ENCODE peak calls at places on chromosomes 13 and 19, in seven cellular contexts. D is brain microvascular endothelial cell, K is RWPE2, N is thoracic aorta, M is endothelial cell of umbilical vein, H is PC-9, Y is upper lobe of right lung. V is an unnamed sample. For H3K36me3 and H3K27me3, the result is how much of the 10 kb centered on the place peaks cover.

GRCh38 chr19:17873661-17874422 is 2.1 kb downstream of the SLC5A5 start:
- DNase-seq in Y (peak), M (no peak), D (no peak), K (no peak), H (peak), N (no peak), V (peak)

GRCh38 chr19:55654833-55655647 is at the start of gene U2AF2:
- DNase-seq in M (peak), Y (peak), K (peak), N (peak), H (peak), D (peak), V (peak)

GRCh38 chr13:110916671-110917142 is 1.8 kb upstream of the ANKRD10 start:
- DNase-seq in N (no peak), K (no peak), H (no peak), D (peak), M (no peak), Y (no peak), V (no peak)

GRCh38 chr19:14672043-14672872 is 2.4 kb downstream of the ADGRE3 start:
- DNase-seq in M (no peak), Y (no peak), N (no peak), K (no peak), H (no peak), D (no peak), V (no peak)

GRCh38 chr19:15701757-15702589 is 25.9 kb upstream of the OR10H2 start:
- DNase-seq in Y (no peak), D (no peak), N (no peak), H (peak), M (no peak), K (no peak), V (peak)

GRCh38 chr13:50735071-50735470 is 108.4 kb downstream of the DLEU7 start:
- DNase-seq in D (no peak), H (no peak), N (no peak), M (no peak), K (no peak), Y (no peak), V (no peak)

GRCh38 chr19:45607071-45608029 is 5.3 kb upstream of the GPR4 start:
- DNase-seq in N (no peak), H (peak), M (peak), Y (peak), D (peak), K (no peak), V (peak)

GRCh38 chr13:22081430-22081829 is 410.6 kb downstream of the FGF9 start:
- DNase-seq in N (no peak), D (no peak), H (no peak), K (no peak), Y (no peak), M (no peak), V (no peak)

GRCh38 chr13:81171065-81171647 is 830.2 kb upstream of the SPRY2 start:
- DNase-seq in D (no peak), Y (no peak), H (no peak), K (no peak), M (peak), N (no peak), V (no peak)

GRCh38 chr19:28012361-28012760 is 1200.6 kb downstream of the UQCRFS1 start:
- DNase-seq in K (no peak), N (no peak), D (no peak), M (no peak), Y (no peak), H (no peak), V (no peak)

GRCh38 chr13:23631676-23632622 is 61.7 kb downstream of the TNFRSF19 start:
- DNase-seq in Y (no peak), N (no peak), M (no peak), H (no peak), K (no peak), D (no peak), V (no peak)

GRCh38 chr13:44231786-44232516 is 141.7 kb upstream of the SERP2 start:
- DNase-seq in Y (peak), K (peak), N (no peak), D (peak), M (peak), H (peak), V (peak)

GRCh38 chr13:76677047-76677446 is 209.2 kb downstream of the KCTD12 start:
- DNase-seq in N (no peak), M (peak), Y (no peak), K (no peak), D (peak), H (no peak), V (peak)

GRCh38 chr13:112443191-112444000 is 67.2 kb downstream of the SPACA7 start:
- DNase-seq in M (no peak), Y (no peak), D (no peak), N (no peak), H (no peak), K (no peak), V (peak)

GRCh38 chr13:73938375-73939070 is 195.7 kb downstream of the KLF12 start:
- DNase-seq in M (peak), D (peak), N (no peak), H (peak), K (no peak), Y (no peak), V (no peak)

GRCh38 chr19:42455621-42456081 is 12.9 kb upstream of the CXCL17 start:
- DNase-seq in M (no peak), H (peak), Y (no peak), K (peak), D (no peak), N (no peak), V (peak)

GRCh38 chr13:112103971-112104872 is 37.3 kb downstream of the SOX1 start:
- DNase-seq in N (no peak), M (no peak), Y (no peak), K (no peak), D (no peak), H (no peak), V (no peak)

GRCh38 chr19:51803965-51804364 is 9.0 kb downstream of the FPR3 start:
- DNase-seq in Y (no peak), M (no peak), H (no peak), D (no peak), K (no peak), N (no peak), V (no peak)

GRCh38 chr19:45767410-45767880 is 1.6 kb downstream of the SIX5 start:
- DNase-seq in D (peak), M (peak), Y (peak), H (peak), N (no peak), K (no peak), V (peak)

GRCh38 chr13:18948012-18948663 is 233.5 kb downstream of the TUBA3C start:
- DNase-seq in D (no peak), N (no peak), H (no peak), M (no peak), K (no peak), Y (peak), V (no peak)

GRCh38 chr19:41864374-41864773 is 4.3 kb downstream of the RPS19 start:
- DNase-seq in M (no peak), N (no peak), Y (no peak), H (no peak), K (no peak), D (no peak), V (no peak)

GRCh38 chr13:111396457-111396856 is 76.0 kb downstream of the TEX29 start:
- DNase-seq in K (no peak), Y (no peak), H (no peak), M (no peak), N (no peak), D (no peak), V (no peak)

GRCh38 chr13:34372581-34372980 is 554.6 kb downstream of the RFC3 start:
- DNase-seq in K (no peak), D (no peak), M (no peak), Y (no peak), H (no peak), N (no peak), V (no peak)

GRCh38 chr13:33110386-33110712 is 94.1 kb downstream of the KL start:
- DNase-seq in Y (no peak), D (no peak), H (no peak), N (no peak), M (no peak), K (no peak), V (no peak)

GRCh38 chr19:1450735-1451669 is 1.1 kb downstream of the APC2 start:
- DNase-seq in Y (no peak), D (no peak), N (no peak), H (no peak), K (no peak), M (no peak), V (no peak)

GRCh38 chr13:77737583-77738200 is 40.2 kb downstream of the SLAIN1 start:
- DNase-seq in D (no peak), Y (no peak), H (no peak), M (no peak), K (no peak), N (no peak), V (no peak)

GRCh38 chr13:102609696-102610095 is 12.9 kb downstream of the TPP2 start:
- DNase-seq in H (no peak), N (no peak), K (no peak), M (no peak), D (no peak), Y (no peak), V (no peak)

GRCh38 chr13:62243146-62243545 is 827.5 kb upstream of the PCDH20 start:
- DNase-seq in D (no peak), H (no peak), Y (no peak), N (no peak), K (no peak), M (no peak), V (no peak)

GRCh38 chr13:98945863-98946605 is 31.8 kb downstream of the DOCK9 start:
- DNase-seq in M (peak), N (no peak), H (no peak), Y (no peak), K (no peak), D (no peak), V (no peak)

GRCh38 chr19:45152504-45153338 is 8.1 kb downstream of the NKPD1 start:
- DNase-seq in M (peak), D (no peak), Y (peak), K (no peak), N (no peak), H (no peak), V (peak)

GRCh38 chr19:17322854-17323253 is 11.8 kb downstream of the ANO8 start:
- DNase-seq in M (no peak), H (no peak), D (no peak), K (no peak), N (no peak), Y (no peak), V (peak)

GRCh38 chr19:12773571-12773970 is 1.8 kb downstream of the HOOK2 start:
- DNase-seq in H (peak), D (no peak), M (no peak), Y (no peak), N (no peak), K (no peak), V (no peak)

GRCh38 chr19:46791944-46792343 is 3.5 kb upstream of the SLC1A5 start:
- DNase-seq in Y (no peak), D (no peak), H (no peak), N (no peak), K (no peak), M (no peak), V (no peak)

GRCh38 chr19:53809518-53810186 is 14.5 kb downstream of the NLRP12 start:
- DNase-seq in N (no peak), K (no peak), Y (no peak), H (no peak), M (peak), D (no peak), V (no peak)

GRCh38 chr19:43984687-43985000 is 656 bp downstream of the ZNF155 start:
- DNase-seq in N (no peak), M (no peak), Y (no peak), D (no peak), H (no peak), K (no peak), V (peak)

GRCh38 chr19:2266183-2266993 is 10.2 kb upstream of the JSRP1 start:
- DNase-seq in H (no peak), Y (peak), M (peak), K (peak), N (peak), D (peak), V (peak)

GRCh38 chr19:13234518-13234917 is 84.3 kb downstream of the IER2 start:
- DNase-seq in M (no peak), D (no peak), K (no peak), Y (peak), H (no peak), N (no peak), V (peak)

GRCh38 chr13:34230271-34230670 is 412.3 kb downstream of the RFC3 start:
- DNase-seq in Y (no peak), M (no peak), D (no peak), K (no peak), H (no peak), N (no peak), V (no peak)

GRCh38 chr13:33321686-33322473 is 36.3 kb upstream of the STARD13 start:
- DNase-seq in H (no peak), D (no peak), K (no peak), N (no peak), M (no peak), Y (no peak), V (no peak)

GRCh38 chr19:4035018-4035566 is 27.6 kb downstream of the PIAS4 start:
- DNase-seq in N (no peak), M (no peak), K (no peak), Y (no peak), D (no peak), H (no peak), V (no peak)
- H3K36me3 ChIP-seq in N (under half), M (under half), K (under half), Y (under half), D (under half), H (under half), V (under half)

DNA sequence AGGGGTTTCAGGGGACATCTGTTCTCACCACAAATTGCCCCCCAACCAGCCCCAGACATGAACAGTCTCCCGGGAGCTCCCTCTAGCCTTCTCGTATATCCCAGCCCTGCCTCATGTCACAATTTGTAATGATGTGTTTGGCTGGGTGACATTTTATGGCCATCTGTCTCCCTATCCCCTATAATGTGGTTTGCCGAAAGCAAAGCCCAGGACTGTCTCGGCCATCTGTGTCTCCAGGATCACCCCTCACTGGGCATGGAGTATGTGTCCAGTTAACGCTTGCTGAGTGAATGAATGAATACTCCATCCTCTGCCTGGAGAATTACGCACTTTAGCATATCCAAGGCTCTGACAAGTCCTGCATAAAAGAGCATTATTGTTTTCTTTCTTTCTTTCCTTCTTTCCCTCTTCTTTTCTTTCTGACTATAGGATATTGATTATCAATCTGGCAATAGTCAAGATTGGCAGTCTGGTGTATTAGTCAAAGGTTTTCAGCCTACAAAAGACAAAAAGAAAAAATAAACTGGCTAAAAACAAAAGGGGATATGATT is 15.1 kb downstream of the HPN start:
- DNase-seq in D (no peak), M (no peak), K (no peak), N (no peak), H (no peak), Y (no peak), V (no peak)
- TF ChIP-seq CTCF in D (no peak), M (no peak), K (no peak), N (no peak), H (no peak), Y (no peak), V (no peak)

GRCh38 chr19:4057913-4058695 is 8.6 kb downstream of the ZBTB7A start:
- DNase-seq in D (peak), H (peak), M (peak), K (peak), Y (peak), N (peak), V (peak)

GRCh38 chr19:4059931-4060620 is 6.6 kb downstream of the ZBTB7A start:
- DNase-seq in D (no peak), K (peak), M (no peak), Y (peak), H (no peak), N (no peak), V (peak)

GRCh38 chr19:4058696-4059492 is 7.8 kb downstream of the ZBTB7A start:
- DNase-seq in Y (no peak), K (peak), N (no peak), M (no peak), H (no peak), D (no peak), V (peak)

GRCh38 chr19:4060621-4061177 is 6.0 kb downstream of the ZBTB7A start:
- DNase-seq in M (no peak), N (no peak), H (no peak), Y (no peak), D (no peak), K (no peak), V (peak)

GRCh38 chr19:4059493-4059880 is 7.2 kb downstream of the ZBTB7A start:
- DNase-seq in D (no peak), Y (no peak), H (no peak), M (no peak), K (no peak), N (no peak), V (peak)
- H3K27me3 ChIP-seq in D (under half), Y (under half), H (under half), M (under half), K (under half), N (under half), V (under half)

DNA sequence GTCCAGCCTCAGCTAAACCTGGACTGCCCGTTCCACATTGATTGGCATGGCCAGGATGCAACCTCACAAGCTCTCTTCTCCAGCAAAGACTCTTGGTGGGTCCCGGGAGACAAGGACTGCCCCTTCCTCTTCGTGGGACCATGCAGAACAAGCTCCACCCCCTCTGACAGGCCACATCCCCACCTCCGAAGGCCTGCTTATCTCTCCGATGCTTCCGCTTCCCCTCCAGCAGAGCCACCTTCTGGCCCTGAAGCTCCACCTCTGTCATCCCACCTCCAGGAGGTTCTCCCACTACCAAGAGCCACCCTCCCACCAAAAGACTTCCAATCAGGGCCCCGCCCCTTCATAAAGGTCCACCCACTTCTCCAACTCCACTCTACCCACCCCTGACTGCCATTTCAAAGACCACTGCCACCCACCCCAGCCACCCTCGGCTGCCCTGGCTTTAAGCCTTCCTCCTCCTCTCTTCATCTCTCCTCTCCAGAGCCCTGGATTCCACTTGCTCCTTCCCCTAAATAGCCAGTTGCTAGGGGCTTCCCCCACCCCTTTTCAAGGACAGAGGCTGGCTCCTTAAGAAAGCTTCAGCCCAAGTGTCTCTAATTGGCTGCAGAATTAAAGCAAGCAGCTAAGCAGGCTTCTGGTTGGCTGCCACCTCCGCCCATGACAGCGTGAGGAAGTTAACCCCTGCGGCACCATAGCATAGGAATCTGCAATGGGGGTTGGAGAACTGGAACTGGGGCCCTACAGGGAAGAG is 9.9 kb downstream of the LRFN1 start:
- DNase-seq in Y (no peak), K (no peak), N (no peak), M (no peak), D (no peak), H (no peak), V (no peak)
- H3K36me3 ChIP-seq in Y (under half), K (under half), N (under half), M (under half), D (under half), H (under half), V (under half)

DNA sequence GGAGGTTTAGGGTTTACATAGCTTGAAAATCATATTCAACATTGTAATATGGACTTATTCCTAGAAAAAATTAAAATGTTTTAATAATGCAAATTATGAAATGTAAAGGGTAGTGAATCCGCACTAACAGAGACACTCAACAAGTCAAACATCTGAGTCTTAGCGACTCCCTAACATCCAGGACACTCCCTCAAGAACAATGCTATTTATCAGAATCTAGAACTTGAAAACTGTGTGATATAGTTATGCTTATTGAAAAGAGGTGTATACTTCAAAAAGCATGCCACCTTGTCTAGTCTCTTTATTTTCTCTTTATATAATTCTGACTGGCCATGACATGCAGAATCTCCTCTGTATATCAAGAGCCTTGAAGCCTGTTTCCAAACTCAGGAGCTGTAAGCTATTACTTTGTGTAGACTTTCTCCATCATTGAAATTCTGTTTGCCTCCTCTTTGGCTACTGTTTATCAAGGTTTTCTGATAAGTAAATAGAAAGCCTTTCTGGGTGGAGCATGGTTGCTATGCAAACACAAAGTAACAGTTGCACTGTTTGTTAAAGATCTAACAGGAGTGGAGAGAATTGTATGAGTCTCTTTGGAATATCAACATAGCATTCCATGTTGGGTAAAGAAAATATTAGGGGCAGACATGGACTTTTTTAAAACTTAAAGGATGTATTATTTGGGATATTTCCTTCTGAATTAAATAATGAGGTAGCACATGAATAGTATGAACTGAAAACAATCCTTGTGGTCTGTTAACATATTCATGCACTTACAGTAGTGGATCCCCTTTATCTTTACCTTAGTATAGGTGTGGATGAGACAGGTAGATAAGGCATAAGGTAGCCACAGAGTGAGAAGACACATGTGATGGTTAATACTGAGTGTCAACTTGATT is 56.4 kb upstream of the MBNL2 start:
- DNase-seq in D (no peak), N (no peak), Y (no peak), H (peak), M (no peak), K (no peak), V (no peak)
- TF ChIP-seq CTCF in D (no peak), N (no peak), Y (no peak), H (no peak), M (no peak), K (no peak), V (no peak)

GRCh38 chr13:109111141-109111540 is 481.7 kb downstream of the MYO16 start:
- DNase-seq in H (no peak), K (no peak), M (no peak), Y (no peak), D (no peak), N (no peak), V (no peak)

GRCh38 chr13:109110159-109110558 is 480.7 kb downstream of the MYO16 start:
- DNase-seq in N (no peak), M (no peak), K (no peak), H (no peak), D (no peak), Y (no peak), V (no peak)

GRCh38 chr13:109101550-109102144 is 472.2 kb downstream of the MYO16 start:
- DNase-seq in Y (no peak), K (no peak), H (no peak), M (no peak), D (no peak), N (no peak), V (no peak)

GRCh38 chr13:109100705-109101104 is 471.3 kb downstream of the MYO16 start:
- DNase-seq in N (no peak), K (no peak), M (no peak), Y (no peak), H (no peak), D (no peak), V (no peak)

GRCh38 chr13:109105899-109106298 is 476.5 kb downstream of the MYO16 start:
- DNase-seq in K (no peak), N (no peak), M (no peak), H (no peak), D (no peak), Y (no peak), V (no peak)
- H3K27me3 ChIP-seq in K (under half), N (under half), M (under half), H (under half), D (under half), Y (under half), V (under half)